ENCODE peak calls at places on chromosomes 1 and 21, in five cellular contexts. Q is endothelial cell of umbilical vein, S is breast epithelium, O is sigmoid colon, F is GM23338. B is an unnamed sample. For H3K4me1, the result is how much of the 10 kb centered on the place peaks cover.

GRCh38 chr1:61477301-61477700 is 247.6 kb downstream of the TM2D1 start:
- DNase-seq in Q (no peak), S (no peak), O (no peak), F (peak), B (no peak)

GRCh38 chr1:240965581-240966091 is 353.7 kb upstream of the GREM2 start:
- DNase-seq in Q (no peak), S (no peak), O (no peak), F (no peak), B (no peak)

GRCh38 chr21:30194701-30195299 is 21.1 kb downstream of the CLDN8 start:
- DNase-seq in Q (no peak), S (no peak), O (no peak), F (peak), B (no peak)

GRCh38 chr1:44031051-44031899 is at the start of gene SLC6A9:
- DNase-seq in Q (peak), S (peak), O (peak), F (peak), B (peak)

GRCh38 chr21:24188511-24188910 is 1418.8 kb downstream of the MRPL39 start:
- DNase-seq in Q (no peak), S (no peak), O (no peak), F (no peak), B (no peak)

GRCh38 chr1:160131803-160132565 is 16.4 kb downstream of the ATP1A2 start:
- DNase-seq in Q (no peak), S (no peak), O (peak), F (no peak), B (peak)

GRCh38 chr1:26887125-26887524 is 3.0 kb downstream of the GPN2 start:
- DNase-seq in Q (peak), S (no peak), O (no peak), F (peak), B (no peak)

GRCh38 chr1:88935522-88936222 is 44.3 kb upstream of the GTF2B start:
- DNase-seq in Q (peak), S (no peak), O (no peak), F (peak), B (no peak)

GRCh38 chr1:113369715-113370114 is 20.6 kb upstream of the MAGI3 start:
- DNase-seq in Q (no peak), S (no peak), O (no peak), F (no peak), B (no peak)

GRCh38 chr1:169456029-169456428 is 28.8 kb upstream of the CCDC181 start:
- DNase-seq in Q (no peak), S (no peak), O (no peak), F (no peak), B (no peak)

GRCh38 chr1:61184035-61184713 is 101.8 kb downstream of the NFIA start:
- DNase-seq in Q (peak), S (peak), O (peak), F (no peak), B (peak)

GRCh38 chr1:152220166-152221163 is 3.5 kb downstream of the HRNR start:
- DNase-seq in Q (no peak), S (no peak), O (peak), F (no peak), B (no peak)

GRCh38 chr1:37817481-37817880 is 9.5 kb upstream of the YRDC start:
- DNase-seq in Q (no peak), S (peak), O (no peak), F (peak), B (peak)

GRCh38 chr1:88168126-88168525 is 515.9 kb upstream of the PKN2 start:
- DNase-seq in Q (no peak), S (no peak), O (no peak), F (no peak), B (no peak)

GRCh38 chr1:145960468-145961108 is 2.8 kb upstream of the LIX1L start:
- DNase-seq in Q (peak), S (peak), O (peak), F (peak), B (peak)

GRCh38 chr1:34460193-34460592 is 283.5 kb downstream of the C1orf94 start:
- DNase-seq in Q (no peak), S (no peak), O (no peak), F (peak), B (peak)

GRCh38 chr1:201946224-201946908 is at the start of gene LMOD1:
- DNase-seq in Q (peak), S (peak), O (peak), F (peak), B (peak)

GRCh38 chr1:167634435-167634834 is 4.4 kb downstream of the RCSD1 start:
- DNase-seq in Q (no peak), S (no peak), O (no peak), F (no peak), B (no peak)

GRCh38 chr1:118039170-118039569 is 109.6 kb downstream of the WDR3 start:
- DNase-seq in Q (no peak), S (no peak), O (no peak), F (no peak), B (no peak)

GRCh38 chr21:32138658-32139057 is 140.2 kb downstream of the MIS18A start:
- DNase-seq in Q (no peak), S (no peak), O (no peak), F (no peak), B (no peak)

GRCh38 chr1:26784023-26784871 is 3.5 kb upstream of the PIGV start:
- DNase-seq in Q (peak), S (no peak), O (peak), F (peak), B (peak)

GRCh38 chr1:57848406-57848805 is 424.5 kb upstream of the DAB1 start:
- DNase-seq in Q (no peak), S (no peak), O (no peak), F (no peak), B (no peak)

GRCh38 chr1:39106949-39107740 is 81.0 kb downstream of the NDUFS5 start:
- DNase-seq in Q (peak), S (no peak), O (no peak), F (peak), B (no peak)

GRCh38 chr1:110258734-110259133 is 48.6 kb downstream of the KCNC4 start:
- DNase-seq in Q (no peak), S (no peak), O (no peak), F (no peak), B (no peak)

GRCh38 chr1:54528613-54529012 is 19.4 kb upstream of the ACOT11 start:
- DNase-seq in Q (no peak), S (no peak), O (no peak), F (no peak), B (no peak)

GRCh38 chr1:209585672-209586071 is 2.2 kb downstream of the CAMK1G start:
- DNase-seq in Q (no peak), S (no peak), O (peak), F (peak), B (peak)

GRCh38 chr1:221439734-221440436 is 302.0 kb downstream of the DUSP10 start:
- DNase-seq in Q (peak), S (no peak), O (no peak), F (no peak), B (no peak)

GRCh38 chr1:2415801-2416208 is 3.4 kb upstream of the PEX10 start:
- DNase-seq in Q (no peak), S (no peak), O (no peak), F (no peak), B (peak)

GRCh38 chr1:29586991-29587745 is 350.8 kb downstream of the PTPRU start:
- DNase-seq in Q (no peak), S (no peak), O (no peak), F (no peak), B (no peak)

GRCh38 chr1:231286603-231287002 is 45.6 kb downstream of the GNPAT start:
- DNase-seq in Q (no peak), S (no peak), O (no peak), F (no peak), B (no peak)

GRCh38 chr1:42934541-42935312 is 23.9 kb downstream of the SLC2A1 start:
- DNase-seq in Q (no peak), S (peak), O (peak), F (no peak), B (no peak)

GRCh38 chr1:76035053-76035452 is 39.5 kb upstream of the ST6GALNAC3 start:
- DNase-seq in Q (peak), S (no peak), O (no peak), F (no peak), B (no peak)

GRCh38 chr1:86875722-86876121 is 38.2 kb downstream of the SELENOF start:
- DNase-seq in Q (no peak), S (no peak), O (no peak), F (no peak), B (no peak)

GRCh38 chr1:153790996-153791855 is 16.0 kb downstream of the SLC27A3 start:
- DNase-seq in Q (no peak), S (no peak), O (peak), F (no peak), B (no peak)

GRCh38 chr1:234529661-234530237 is 50.8 kb upstream of the TARBP1 start:
- DNase-seq in Q (no peak), S (no peak), O (no peak), F (no peak), B (no peak)

GRCh38 chr1:234533034-234533571 is 54.1 kb upstream of the TARBP1 start:
- DNase-seq in Q (peak), S (no peak), O (peak), F (no peak), B (no peak)

GRCh38 chr1:234530641-234531040 is 51.7 kb upstream of the TARBP1 start:
- DNase-seq in Q (no peak), S (no peak), O (peak), F (no peak), B (no peak)

GRCh38 chr1:234532511-234532922 is 53.5 kb upstream of the TARBP1 start:
- DNase-seq in Q (peak), S (no peak), O (peak), F (no peak), B (peak)

GRCh38 chr1:234531181-234532132 is 52.5 kb upstream of the TARBP1 start:
- DNase-seq in Q (peak), S (peak), O (peak), F (peak), B (peak)
- TF ChIP-seq POLR2AphosphoS5 in Q (no peak), S (peak), O (peak), F (no peak), B (peak)

GRCh38 chr1:234599617-234600417 is 10.2 kb downstream of the IRF2BP2 start:
- DNase-seq in Q (peak), S (peak), O (peak), F (peak), B (peak)
- H3K4me1 ChIP-seq in Q (half or more), S (under half), O (half or more), F (half or more), B (under half)

DNA sequence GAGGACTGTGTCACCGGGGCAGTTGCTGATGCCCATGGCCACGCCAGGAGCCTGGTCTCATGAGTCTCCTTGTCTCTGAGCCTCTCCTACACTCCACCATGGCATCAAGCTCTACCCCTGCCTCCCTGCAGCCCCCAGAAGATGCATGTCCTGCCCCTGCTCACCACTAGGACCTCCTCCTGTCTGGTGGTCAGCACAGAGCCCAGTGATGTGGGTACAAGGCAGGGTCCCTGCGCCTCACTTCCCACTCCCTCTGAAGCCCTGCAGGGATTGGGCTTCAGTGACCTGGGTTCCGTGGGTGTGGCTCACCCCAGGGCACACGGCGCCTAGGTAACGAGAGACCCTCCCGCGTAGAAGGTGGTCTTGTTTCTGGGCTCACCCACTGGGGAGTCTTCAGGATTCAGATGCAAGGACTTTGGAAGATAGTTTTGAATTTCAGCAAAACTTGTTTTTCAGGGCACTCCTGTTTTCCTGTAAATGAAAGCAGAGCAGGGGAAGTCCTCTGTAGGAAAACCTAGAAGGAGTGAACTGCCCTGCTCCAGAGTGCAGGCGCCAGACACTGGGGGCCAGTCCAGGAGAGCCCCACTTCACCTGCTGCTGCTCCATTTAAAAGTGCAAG is 2.8 kb downstream of the COL18A1 start:
- DNase-seq in Q (no peak), S (no peak), O (peak), F (no peak), B (no peak)
- TF ChIP-seq POLR2AphosphoS5 in Q (no peak), S (no peak), O (no peak), F (no peak), B (no peak)

GRCh38 chr1:25563330-25564215 is 20.2 kb downstream of the LDLRAP1 start:
- DNase-seq in Q (no peak), S (no peak), O (no peak), F (no peak), B (no peak)
- H3K4me1 ChIP-seq in Q (under half), S (under half), O (under half), F (under half), B (under half)

GRCh38 chr1:95982706-95983105 is 738.9 kb upstream of the PTBP2 start:
- DNase-seq in Q (no peak), S (no peak), O (no peak), F (no peak), B (no peak)

GRCh38 chr1:95984975-95985374 is 736.6 kb upstream of the PTBP2 start:
- DNase-seq in Q (no peak), S (no peak), O (no peak), F (no peak), B (no peak)

GRCh38 chr1:95983831-95984230 is 737.8 kb upstream of the PTBP2 start:
- DNase-seq in Q (no peak), S (no peak), O (no peak), F (no peak), B (no peak)
- TF ChIP-seq POLR2AphosphoS5 in Q (no peak), S (no peak), O (no peak), F (no peak), B (no peak)

GRCh38 chr21:41761211-41762181 is 5.4 kb downstream of the RIPK4 start:
- DNase-seq in Q (no peak), S (no peak), O (peak), F (peak), B (peak)

GRCh38 chr21:41762236-41762635 is 4.6 kb downstream of the RIPK4 start:
- DNase-seq in Q (no peak), S (no peak), O (no peak), F (peak), B (no peak)

GRCh38 chr21:41759214-41759840 is 7.5 kb downstream of the RIPK4 start:
- DNase-seq in Q (no peak), S (no peak), O (no peak), F (no peak), B (no peak)

GRCh38 chr21:41759926-41760325 is 6.9 kb downstream of the RIPK4 start:
- DNase-seq in Q (no peak), S (no peak), O (no peak), F (no peak), B (no peak)

GRCh38 chr21:41760411-41760810 is 6.4 kb downstream of the RIPK4 start:
- DNase-seq in Q (no peak), S (no peak), O (no peak), F (no peak), B (no peak)
- H3K4me1 ChIP-seq in Q (under half), S (under half), O (under half), F (half or more), B (half or more)

GRCh38 chr1:12147116-12147753 is 19.6 kb upstream of the TNFRSF1B start:
- DNase-seq in Q (peak), S (no peak), O (no peak), F (no peak), B (no peak)
- TF ChIP-seq POLR2AphosphoS5 in Q (peak), S (no peak), O (peak), F (no peak), B (peak)

GRCh38 chr1:18413906-18414305 is 66.8 kb upstream of the KLHDC7A start:
- DNase-seq in Q (no peak), S (no peak), O (no peak), F (no peak), B (peak)
- H3K4me1 ChIP-seq in Q (under half), S (under half), O (under half), F (under half), B (under half)

GRCh38 chr1:156291226-156292061 is 4.0 kb downstream of the GLMP start:
- DNase-seq in Q (peak), S (peak), O (peak), F (peak), B (peak)
- TF ChIP-seq POLR2AphosphoS5 in Q (peak), S (no peak), O (peak), F (peak), B (peak)

DNA sequence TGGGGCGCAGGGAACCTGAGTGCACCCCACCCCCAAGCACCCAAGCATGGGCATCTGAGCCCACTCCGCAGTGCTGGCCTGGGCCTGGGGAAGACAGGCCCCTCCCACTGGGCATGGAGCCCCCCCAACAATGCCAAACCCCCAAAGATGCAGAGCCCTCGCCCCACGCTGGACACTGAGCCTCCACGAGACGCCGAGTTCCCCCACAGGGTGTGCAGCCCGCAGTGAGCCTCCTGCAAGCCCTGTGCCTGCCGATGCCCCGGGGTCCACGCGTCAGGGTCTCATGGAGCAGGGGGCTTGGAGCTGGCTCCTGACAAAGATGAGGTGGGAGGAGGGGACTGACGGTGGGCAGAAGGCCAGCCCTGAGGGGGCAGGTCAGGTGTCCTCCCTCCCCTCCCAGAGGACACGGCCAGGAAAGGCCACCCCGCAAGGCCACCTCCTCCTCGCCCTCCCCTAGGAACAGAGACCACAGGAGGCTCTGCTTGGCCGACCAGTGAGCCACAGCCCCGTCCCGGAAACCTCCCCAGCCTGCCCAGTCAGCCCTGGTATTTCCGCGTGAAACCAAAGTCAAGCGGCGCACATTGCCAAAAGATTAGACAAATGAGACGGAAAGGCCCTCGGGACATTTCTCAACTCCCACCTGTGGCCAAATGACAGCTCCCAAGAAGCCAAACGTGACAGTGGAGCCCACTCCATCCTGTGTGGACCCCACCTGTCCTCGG is 33.4 kb downstream of the MEGF6 start:
- DNase-seq in Q (no peak), S (no peak), O (no peak), F (no peak), B (no peak)
- H3K4me1 ChIP-seq in Q (under half), S (under half), O (under half), F (under half), B (under half)

B was measured in stomach.